ENCODE peak calls at places on chromosome 17, in six cellular contexts. K, G, B, N, E and S are unnamed samples.

GRCh38 chr17:81711814-81712467 is at the start of gene SLC25A10:
- DNase-seq in K (peak), G (peak), B (peak), N (peak), E (peak), S (no peak)

GRCh38 chr17:67528751-67529436 is 151.8 kb downstream of the PITPNC1 start:
- DNase-seq in K (no peak), G (no peak), B (peak), N (peak), E (no peak), S (peak)

GRCh38 chr17:76972046-76972641 is 103.9 kb downstream of the MGAT5B start:
- DNase-seq in K (no peak), G (no peak), B (no peak), N (no peak), E (no peak), S (no peak)

GRCh38 chr17:14616508-14616907 is 315.6 kb downstream of the HS3ST3B1 start:
- DNase-seq in K (no peak), G (no peak), B (no peak), N (no peak), E (no peak), S (no peak)

GRCh38 chr17:4449736-4450135 is 16.0 kb downstream of the SPNS3 start:
- DNase-seq in K (no peak), G (no peak), B (no peak), N (no peak), E (no peak), S (no peak)

GRCh38 chr17:40313660-40314556 is 4.9 kb downstream of the RARA start:
- DNase-seq in K (no peak), G (no peak), B (peak), N (no peak), E (no peak), S (no peak)

GRCh38 chr17:52170963-52171572 is 12.6 kb upstream of the CA10 start:
- DNase-seq in K (no peak), G (no peak), B (no peak), N (peak), E (no peak), S (no peak)

GRCh38 chr17:1252203-1252608 is 18.0 kb upstream of the BHLHA9 start:
- DNase-seq in K (no peak), G (no peak), B (no peak), N (peak), E (no peak), S (no peak)

GRCh38 chr17:53780320-53780719 is 42.4 kb upstream of the KIF2B start:
- DNase-seq in K (no peak), G (no peak), B (no peak), N (no peak), E (no peak), S (no peak)

GRCh38 chr17:20970329-20970728 is 72.5 kb downstream of the USP22 start:
- DNase-seq in K (no peak), G (no peak), B (no peak), N (no peak), E (no peak), S (no peak)